ENCODE peak calls at places on chromosomes 16 and 17, in five cellular contexts. One of them, this sample, is unnamed. For H3K36me3, the result is how much of the 10 kb centered on the place peaks cover.

GRCh38 chr16:57955572-57955971 is 15.4 kb downstream of the CNGB1 start:
- DNase-seq in breast epithelium: peak
- DNase-seq in uterus: no peak
- DNase-seq in GM23338: no peak
- DNase-seq in upper lobe of right lung: peak
- DNase-seq in this sample: no peak

GRCh38 chr16:22397459-22397858 is 23.0 kb upstream of the CDR2 start:
- DNase-seq in breast epithelium: no peak
- DNase-seq in uterus: no peak
- DNase-seq in GM23338: no peak
- DNase-seq in upper lobe of right lung: no peak
- DNase-seq in this sample: no peak

GRCh38 chr16:83651871-83652270 is 155.9 kb upstream of the HSBP1 start:
- DNase-seq in breast epithelium: no peak
- DNase-seq in GM23338: no peak
- DNase-seq in uterus: no peak
- DNase-seq in upper lobe of right lung: no peak
- DNase-seq in this sample: no peak

GRCh38 chr16:82761858-82762257 is 135.1 kb downstream of the CDH13 start:
- DNase-seq in upper lobe of right lung: no peak
- DNase-seq in breast epithelium: no peak
- DNase-seq in GM23338: no peak
- DNase-seq in uterus: no peak
- DNase-seq in this sample: no peak

GRCh38 chr16:83031524-83031923 is 404.8 kb downstream of the CDH13 start:
- DNase-seq in uterus: no peak
- DNase-seq in breast epithelium: no peak
- DNase-seq in GM23338: no peak
- DNase-seq in upper lobe of right lung: no peak
- DNase-seq in this sample: no peak

GRCh38 chr16:12518238-12519004 is 285.3 kb downstream of the CPPED1 start:
- DNase-seq in uterus: no peak
- DNase-seq in upper lobe of right lung: no peak
- DNase-seq in GM23338: no peak
- DNase-seq in breast epithelium: no peak
- DNase-seq in this sample: no peak

GRCh38 chr17:46020023-46020735 is 21.1 kb downstream of the STH start:
- DNase-seq in uterus: no peak
- DNase-seq in upper lobe of right lung: no peak
- DNase-seq in GM23338: no peak
- DNase-seq in breast epithelium: peak
- DNase-seq in this sample: no peak

GRCh38 chr17:7220593-7221280 is 999 bp downstream of the ACADVL start:
- DNase-seq in uterus: no peak
- DNase-seq in breast epithelium: no peak
- DNase-seq in upper lobe of right lung: peak
- DNase-seq in GM23338: peak
- DNase-seq in this sample: peak

GRCh38 chr16:28291651-28292626 is at the start of gene SBK1:
- DNase-seq in upper lobe of right lung: peak
- DNase-seq in uterus: peak
- DNase-seq in breast epithelium: peak
- DNase-seq in GM23338: peak
- DNase-seq in this sample: peak

GRCh38 chr17:51398128-51398525 is 137.8 kb downstream of the UTP18 start:
- DNase-seq in uterus: no peak
- DNase-seq in breast epithelium: no peak
- DNase-seq in upper lobe of right lung: no peak
- DNase-seq in GM23338: no peak
- DNase-seq in this sample: no peak

GRCh38 chr17:51397361-51398127 is 137.2 kb downstream of the UTP18 start:
- DNase-seq in upper lobe of right lung: no peak
- DNase-seq in breast epithelium: no peak
- DNase-seq in GM23338: no peak
- DNase-seq in uterus: no peak
- DNase-seq in this sample: no peak

GRCh38 chr17:51407576-51407975 is 147.2 kb downstream of the UTP18 start:
- DNase-seq in uterus: no peak
- DNase-seq in GM23338: no peak
- DNase-seq in upper lobe of right lung: no peak
- DNase-seq in breast epithelium: no peak
- DNase-seq in this sample: no peak

GRCh38 chr17:51398647-51399046 is 138.3 kb downstream of the UTP18 start:
- DNase-seq in uterus: no peak
- DNase-seq in breast epithelium: no peak
- DNase-seq in GM23338: no peak
- DNase-seq in upper lobe of right lung: no peak
- DNase-seq in this sample: no peak

GRCh38 chr17:51402881-51403280 is 142.5 kb downstream of the UTP18 start:
- DNase-seq in GM23338: no peak
- DNase-seq in breast epithelium: no peak
- DNase-seq in uterus: no peak
- DNase-seq in upper lobe of right lung: no peak
- DNase-seq in this sample: no peak
- H3K27ac ChIP-seq in GM23338: no peak
- H3K27ac ChIP-seq in breast epithelium: no peak
- H3K27ac ChIP-seq in uterus: no peak
- H3K27ac ChIP-seq in upper lobe of right lung: no peak
- H3K27ac ChIP-seq in this sample: no peak

DNA sequence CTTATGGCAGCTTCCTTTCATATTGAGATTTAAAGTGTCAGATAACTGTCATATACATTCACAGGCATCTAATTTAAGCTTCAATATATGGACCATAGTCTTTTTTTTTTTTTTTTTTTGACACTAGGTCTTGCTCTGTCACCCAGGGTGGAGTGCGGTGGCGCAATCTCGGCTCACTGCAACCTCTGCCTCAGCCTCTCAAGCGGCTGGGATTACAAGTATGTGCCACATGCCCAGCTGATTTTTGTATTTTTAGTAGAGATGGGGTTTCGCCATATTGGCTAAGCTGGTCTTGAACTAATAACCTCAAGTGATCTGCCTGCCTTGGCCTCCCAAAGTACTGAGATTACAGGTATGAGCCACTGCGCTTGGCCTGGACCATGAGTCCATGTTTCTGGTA is 13.6 kb downstream of the CEP95 start:
- DNase-seq in uterus: no peak
- DNase-seq in breast epithelium: no peak
- DNase-seq in GM23338: no peak
- DNase-seq in upper lobe of right lung: no peak
- DNase-seq in this sample: peak
- H3K36me3 ChIP-seq in uterus: under half
- H3K36me3 ChIP-seq in breast epithelium: under half
- H3K36me3 ChIP-seq in GM23338: half or more
- H3K36me3 ChIP-seq in upper lobe of right lung: half or more
- H3K36me3 ChIP-seq in this sample: half or more

GRCh38 chr16:80824623-80825364 is 20.4 kb upstream of the CDYL2 start:
- DNase-seq in uterus: no peak
- DNase-seq in breast epithelium: no peak
- DNase-seq in GM23338: peak
- DNase-seq in upper lobe of right lung: no peak
- DNase-seq in this sample: no peak
- TF ChIP-seq CTCF in uterus: peak
- TF ChIP-seq CTCF in breast epithelium: peak
- TF ChIP-seq CTCF in GM23338: peak
- TF ChIP-seq CTCF in upper lobe of right lung: peak
- TF ChIP-seq CTCF in this sample: no peak

DNA sequence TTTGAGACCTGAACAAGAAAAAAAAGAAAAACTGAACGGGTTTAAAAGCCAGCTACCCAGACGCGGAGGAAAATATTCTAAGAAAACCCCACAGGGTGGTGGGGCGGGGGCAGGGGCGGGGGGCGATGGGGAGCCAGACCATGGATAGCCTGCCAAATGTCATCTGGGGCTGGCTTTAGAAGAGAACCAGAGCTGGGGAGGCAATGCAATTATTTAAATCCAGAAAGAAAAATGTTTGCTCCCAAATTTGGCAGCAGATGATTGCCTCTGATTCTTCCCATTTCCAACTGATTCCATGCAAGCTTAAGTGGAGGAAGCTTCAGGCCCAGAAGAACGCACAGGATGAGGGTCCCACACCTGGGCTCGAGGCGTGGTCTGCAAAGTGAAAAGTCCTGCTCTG is 34.8 kb downstream of the ZNF423 start:
- DNase-seq in upper lobe of right lung: no peak
- DNase-seq in GM23338: no peak
- DNase-seq in uterus: no peak
- DNase-seq in breast epithelium: no peak
- DNase-seq in this sample: no peak
- H3K27ac ChIP-seq in upper lobe of right lung: no peak
- H3K27ac ChIP-seq in GM23338: no peak
- H3K27ac ChIP-seq in uterus: no peak
- H3K27ac ChIP-seq in breast epithelium: no peak
- H3K27ac ChIP-seq in this sample: peak

DNA sequence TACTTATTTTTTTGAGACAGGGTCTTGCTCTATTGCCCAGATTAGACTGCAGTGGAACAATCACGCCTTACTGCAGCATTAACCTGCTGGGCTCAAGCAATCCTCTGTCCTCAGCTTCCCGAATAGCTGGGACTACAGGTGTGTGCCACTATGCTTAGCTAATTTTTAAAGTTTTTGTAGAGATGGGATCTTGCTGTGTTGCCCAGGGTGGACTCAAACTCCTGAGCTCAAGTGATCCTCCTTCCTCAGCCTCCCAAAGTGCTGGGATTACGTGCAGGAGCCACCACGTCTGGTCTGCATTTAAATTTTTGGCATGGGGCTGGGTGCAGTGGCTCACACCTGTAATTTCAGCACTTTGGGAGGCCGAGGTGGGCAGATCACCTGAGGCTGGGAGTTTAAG is 41.0 kb upstream of the INTS2 start:
- DNase-seq in breast epithelium: no peak
- DNase-seq in upper lobe of right lung: no peak
- DNase-seq in GM23338: no peak
- DNase-seq in uterus: no peak
- DNase-seq in this sample: no peak
- H3K36me3 ChIP-seq in breast epithelium: under half
- H3K36me3 ChIP-seq in upper lobe of right lung: half or more
- H3K36me3 ChIP-seq in GM23338: under half
- H3K36me3 ChIP-seq in uterus: under half
- H3K36me3 ChIP-seq in this sample: half or more

DNA sequence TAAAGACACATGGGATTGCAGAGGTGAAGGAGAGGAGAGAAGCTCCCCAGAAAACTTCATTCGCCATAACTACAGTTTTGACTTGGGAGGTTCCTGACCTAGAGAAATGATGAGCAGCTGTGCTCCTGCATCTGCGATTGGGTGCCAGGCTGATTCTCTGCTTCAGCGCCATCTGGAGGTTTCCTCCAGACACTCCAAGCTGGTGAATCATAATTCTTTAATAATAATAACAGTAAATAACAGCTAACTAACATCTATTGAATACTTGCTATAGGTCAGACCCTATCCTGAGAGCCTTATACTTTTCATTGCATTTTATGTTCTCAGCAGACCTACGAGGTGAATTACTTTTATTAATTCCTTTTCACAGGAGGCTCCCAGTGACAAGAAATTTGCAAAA is 575.8 kb downstream of the TOX3 start:
- DNase-seq in upper lobe of right lung: no peak
- DNase-seq in uterus: no peak
- DNase-seq in GM23338: peak
- DNase-seq in breast epithelium: no peak
- DNase-seq in this sample: no peak
- TF ChIP-seq CTCF in upper lobe of right lung: peak
- TF ChIP-seq CTCF in uterus: no peak
- TF ChIP-seq CTCF in GM23338: peak
- TF ChIP-seq CTCF in breast epithelium: no peak
- TF ChIP-seq CTCF in this sample: no peak

GRCh38 chr17:75238684-75239191 is 22.7 kb downstream of the GGA3 start:
- DNase-seq in uterus: peak
- DNase-seq in breast epithelium: no peak
- DNase-seq in GM23338: peak
- DNase-seq in upper lobe of right lung: peak
- DNase-seq in this sample: no peak
- H3K27ac ChIP-seq in uterus: peak
- H3K27ac ChIP-seq in breast epithelium: no peak
- H3K27ac ChIP-seq in GM23338: no peak
- H3K27ac ChIP-seq in upper lobe of right lung: no peak
- H3K27ac ChIP-seq in this sample: peak

DNA sequence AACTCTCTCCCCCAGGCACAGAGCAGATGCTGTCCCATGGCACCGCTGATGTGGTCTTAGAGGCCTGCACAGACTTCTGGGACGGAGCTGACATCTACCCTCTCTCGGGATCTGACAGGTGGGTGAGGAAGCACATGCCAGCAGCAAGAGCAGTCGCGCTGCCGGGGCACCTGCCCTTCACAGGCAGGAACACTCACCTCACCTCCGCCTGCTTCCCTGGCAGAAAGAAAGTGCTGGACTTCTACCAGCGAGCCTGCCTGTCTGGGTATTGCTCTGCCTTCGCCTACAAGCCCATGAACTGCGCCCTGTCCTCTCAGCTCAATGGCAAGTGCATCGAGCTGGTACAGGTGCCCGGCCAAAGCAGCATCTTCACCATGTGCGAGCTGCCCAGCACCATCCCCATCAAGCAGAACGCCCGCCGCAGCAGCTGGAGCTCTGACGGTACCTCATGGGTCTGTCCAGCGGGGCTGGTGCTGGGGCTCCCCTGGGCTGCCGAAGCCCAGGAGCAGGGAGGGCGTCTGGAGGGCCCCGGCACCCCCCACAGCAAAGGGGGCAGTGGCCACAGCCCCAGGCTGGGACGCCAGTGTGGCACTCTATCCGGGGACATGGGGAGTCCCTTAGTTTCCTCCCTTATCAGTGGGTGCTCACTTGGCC is 21.7 kb downstream of the CASKIN2 start:
- DNase-seq in GM23338: no peak
- DNase-seq in breast epithelium: no peak
- DNase-seq in uterus: no peak
- DNase-seq in upper lobe of right lung: no peak
- DNase-seq in this sample: no peak
- H3K36me3 ChIP-seq in GM23338: under half
- H3K36me3 ChIP-seq in breast epithelium: under half
- H3K36me3 ChIP-seq in uterus: under half
- H3K36me3 ChIP-seq in upper lobe of right lung: half or more
- H3K36me3 ChIP-seq in this sample: half or more

DNA sequence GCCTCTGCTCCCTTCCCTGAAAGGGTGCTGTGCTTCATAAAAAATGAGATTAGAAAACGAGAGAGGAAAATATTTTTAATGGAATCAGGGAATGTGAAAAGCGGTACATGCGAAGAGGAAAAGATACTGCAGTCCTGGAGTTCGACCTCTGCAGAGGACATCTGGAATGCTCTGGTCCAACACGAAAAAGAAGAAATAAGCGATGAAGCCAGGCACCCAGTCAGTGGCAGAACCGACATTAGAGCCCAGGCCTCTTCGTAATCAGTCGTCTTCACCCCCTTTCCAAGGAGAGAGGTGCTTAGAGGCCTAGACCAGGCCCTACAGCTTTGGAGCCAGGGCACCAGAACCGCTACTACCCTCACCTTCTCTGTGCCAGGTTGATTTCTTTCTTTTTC is 459 bp upstream of the MARCHF10 start:
- DNase-seq in upper lobe of right lung: no peak
- DNase-seq in GM23338: peak
- DNase-seq in breast epithelium: no peak
- DNase-seq in uterus: no peak
- DNase-seq in this sample: no peak
- TF ChIP-seq CTCF in upper lobe of right lung: no peak
- TF ChIP-seq CTCF in GM23338: no peak
- TF ChIP-seq CTCF in breast epithelium: no peak
- TF ChIP-seq CTCF in uterus: no peak
- TF ChIP-seq CTCF in this sample: no peak

GRCh38 chr16:3443108-3444031 is at the start of the genes NAA60 and ZNF597:
- DNase-seq in upper lobe of right lung: peak
- DNase-seq in breast epithelium: peak
- DNase-seq in GM23338: peak
- DNase-seq in uterus: peak
- DNase-seq in this sample: peak
- H3K27ac ChIP-seq in upper lobe of right lung: peak
- H3K27ac ChIP-seq in breast epithelium: peak
- H3K27ac ChIP-seq in GM23338: peak
- H3K27ac ChIP-seq in uterus: peak
- H3K27ac ChIP-seq in this sample: peak

This sample was measured in gastrocnemius medialis.